ENCODE peak calls at places on chromosomes 5 and 9, in six cellular contexts. R is kidney, M is uterus, F is upper lobe of left lung, Y is tibial nerve, K is cardiac fibroblast. H is an unnamed sample.

GRCh38 chr9:99114846-99115500 is 10.1 kb downstream of the TGFBR1 start:
- DNase-seq in R (no peak), F (no peak), K (no peak), Y (no peak), M (no peak), H (no peak)

GRCh38 chr9:129100383-129101169 is 10.0 kb downstream of the CRAT start:
- DNase-seq in K (no peak), R (no peak), Y (no peak), M (no peak), F (no peak), H (no peak)

GRCh38 chr5:53373420-53374188 is 106.8 kb upstream of the FST start:
- DNase-seq in Y (no peak), M (no peak), F (no peak), K (peak), R (no peak), H (no peak)

GRCh38 chr9:27276182-27277030 is 20.5 kb downstream of the EQTN start:
- DNase-seq in R (no peak), K (peak), M (peak), F (no peak), Y (no peak), H (peak)

GRCh38 chr5:2147504-2148311 is 265.0 kb upstream of the IRX4 start:
- DNase-seq in R (no peak), Y (no peak), K (no peak), F (no peak), M (no peak), H (no peak)

GRCh38 chr5:77145666-77146065 is 58.6 kb upstream of the ZBED3 start:
- DNase-seq in M (no peak), K (peak), Y (no peak), R (no peak), F (no peak), H (peak)

GRCh38 chr5:176994460-176995121 is 12.0 kb downstream of the UIMC1 start:
- DNase-seq in R (no peak), K (peak), M (no peak), F (peak), Y (no peak), H (no peak)

GRCh38 chr9:113150670-113151591 is at the start of gene SLC31A2:
- DNase-seq in R (peak), F (peak), K (peak), M (peak), Y (peak), H (peak)

GRCh38 chr5:37111426-37112382 is 137.5 kb downstream of the CPLANE1 start:
- DNase-seq in F (peak), Y (no peak), K (no peak), R (no peak), M (no peak), H (no peak)

GRCh38 chr5:122263352-122264030 is 48.5 kb upstream of the SNCAIP start:
- DNase-seq in K (peak), R (no peak), F (no peak), M (no peak), Y (no peak), H (no peak)

GRCh38 chr5:15834596-15835245 is 334.7 kb downstream of the FBXL7 start:
- DNase-seq in R (no peak), M (no peak), Y (no peak), K (peak), F (no peak), H (peak)

GRCh38 chr9:112061152-112061740 is 113.9 kb downstream of the SUSD1 start:
- DNase-seq in K (peak), R (peak), F (peak), M (peak), Y (no peak), H (peak)

GRCh38 chr9:105993921-105994715 is 299.8 kb downstream of the TMEM38B start:
- DNase-seq in F (no peak), R (no peak), K (no peak), Y (no peak), M (no peak), H (no peak)

GRCh38 chr5:122649080-122649479 is 125.8 kb upstream of the SNX2 start:
- DNase-seq in M (no peak), R (no peak), Y (no peak), K (no peak), F (no peak), H (no peak)

GRCh38 chr5:38478166-38478565 is 78.3 kb downstream of the LIFR start:
- DNase-seq in F (no peak), Y (no peak), M (no peak), K (no peak), R (no peak), H (no peak)

GRCh38 chr5:112210430-112211005 is 208.6 kb downstream of the EPB41L4A start:
- DNase-seq in M (no peak), K (peak), F (peak), R (no peak), Y (no peak), H (peak)

GRCh38 chr9:133113163-133113927 is 7.7 kb downstream of the RALGDS start:
- DNase-seq in Y (no peak), F (peak), K (no peak), M (peak), R (peak), H (no peak)

GRCh38 chr5:95284512-95285405 is at the start of gene MCTP1:
- DNase-seq in Y (no peak), K (peak), M (no peak), F (peak), R (peak), H (no peak)

GRCh38 chr9:108386859-108387384 is 468.9 kb downstream of the ACTL7B start:
- DNase-seq in K (peak), Y (no peak), R (no peak), F (no peak), M (no peak), H (peak)

GRCh38 chr9:108953983-108954574 is 19.9 kb downstream of the ABITRAM start:
- DNase-seq in R (no peak), M (no peak), Y (no peak), F (no peak), K (peak), H (peak)

GRCh38 chr9:121684381-121685145 is 33.1 kb downstream of the DAB2IP start:
- DNase-seq in Y (no peak), M (peak), K (peak), F (no peak), R (peak), H (no peak)

GRCh38 chr5:12672141-12672540 is 767.9 kb upstream of the CTNND2 start:
- DNase-seq in M (no peak), K (no peak), Y (no peak), R (no peak), F (no peak), H (no peak)

GRCh38 chr9:130480673-130481072 is 35.9 kb downstream of the ASS1 start:
- DNase-seq in R (peak), K (no peak), Y (no peak), F (no peak), M (no peak), H (no peak)

DNA sequence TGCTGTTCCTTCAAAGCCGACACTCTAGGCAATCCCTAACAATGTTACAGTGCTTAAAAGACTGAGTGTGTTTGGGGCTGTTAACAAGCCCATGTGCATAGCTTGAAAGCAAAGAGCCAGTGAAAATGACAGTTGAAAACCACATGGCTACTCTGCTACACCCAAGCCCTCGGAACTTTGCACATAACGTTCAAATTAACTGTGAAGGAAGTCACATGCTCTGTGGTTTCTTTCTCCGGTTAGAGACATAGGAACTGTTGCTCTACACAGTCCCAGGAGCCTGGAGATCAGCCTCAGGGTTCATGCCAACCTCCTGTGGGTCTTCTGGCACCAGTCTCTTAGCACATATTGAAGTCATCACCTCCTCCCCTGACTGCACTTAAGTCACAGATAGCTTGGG is 51.1 kb downstream of the C9orf152 start:
- DNase-seq in M (no peak), K (peak), R (no peak), F (no peak), Y (no peak), H (peak)
- H3K4me3 ChIP-seq in M (no peak), K (no peak), R (no peak), F (no peak), Y (no peak), H (no peak)

DNA sequence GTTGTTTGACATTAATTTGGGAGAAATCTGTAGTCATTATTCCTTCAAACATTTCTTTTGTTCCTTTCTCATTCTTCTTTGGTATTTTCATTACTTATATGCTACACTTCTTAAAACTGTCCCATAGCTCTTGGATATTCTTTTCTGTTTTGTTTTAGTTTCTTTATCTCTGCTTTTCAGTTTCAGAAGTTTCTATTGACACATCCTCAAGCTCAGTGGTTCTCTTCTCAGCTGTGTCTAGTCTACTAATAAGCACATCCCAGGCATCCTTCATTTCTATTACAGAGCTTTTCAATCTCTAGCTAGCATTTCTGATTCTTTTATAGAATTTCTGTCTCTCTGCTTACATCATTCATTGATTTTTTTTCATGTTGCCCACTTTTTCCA is 148.4 kb upstream of the CHD1 start:
- DNase-seq in K (no peak), F (no peak), Y (no peak), R (no peak), M (no peak), H (no peak)
- TF ChIP-seq CTCF in K (no peak), F (no peak), Y (no peak), R (no peak), M (no peak), H (no peak)

DNA sequence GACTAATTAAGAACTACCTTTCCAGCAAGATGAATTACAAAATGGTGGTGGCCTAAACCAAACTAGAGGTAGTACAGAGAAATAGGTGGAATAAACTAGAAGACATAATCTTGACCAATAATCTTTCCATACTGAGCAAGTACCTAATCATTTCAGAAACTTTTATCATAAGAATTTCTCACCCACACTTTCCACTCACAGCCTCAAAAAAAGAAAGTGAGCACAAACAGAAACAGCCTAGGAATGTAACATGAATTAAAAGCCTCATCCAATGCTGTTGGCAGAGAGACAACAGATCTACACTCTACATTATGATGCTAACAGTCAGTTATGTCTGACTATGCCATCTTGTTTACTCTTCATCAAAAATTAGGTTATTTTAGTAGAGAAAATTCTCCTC is 1.3 kb downstream of the RNF38 start:
- DNase-seq in Y (no peak), F (no peak), K (peak), R (no peak), M (no peak), H (no peak)
- H3K4me3 ChIP-seq in Y (no peak), F (no peak), K (no peak), R (no peak), M (no peak), H (peak)

DNA sequence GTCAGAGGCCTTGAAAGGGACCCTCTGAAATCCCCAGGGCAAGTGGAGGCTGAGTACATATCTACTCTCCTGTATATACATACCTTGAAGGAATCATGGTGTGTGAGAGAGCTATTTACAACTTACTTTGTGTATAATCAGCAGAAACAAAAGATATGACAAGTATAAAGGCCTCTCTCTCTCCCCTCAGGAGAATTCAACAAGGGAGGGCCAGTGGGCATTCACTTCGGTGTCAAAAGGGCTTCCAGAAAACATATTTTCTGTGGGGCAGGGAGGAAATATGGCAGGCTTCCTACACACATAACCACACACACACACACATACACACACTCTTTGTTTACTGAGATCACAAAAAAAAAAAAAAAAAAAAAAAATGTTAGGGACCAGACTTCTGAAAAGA is 181.7 kb downstream of the BNC2 start:
- DNase-seq in K (no peak), M (no peak), Y (no peak), F (no peak), R (no peak), H (no peak)
- TF ChIP-seq CTCF in K (no peak), M (no peak), Y (no peak), F (no peak), R (no peak), H (no peak)

DNA sequence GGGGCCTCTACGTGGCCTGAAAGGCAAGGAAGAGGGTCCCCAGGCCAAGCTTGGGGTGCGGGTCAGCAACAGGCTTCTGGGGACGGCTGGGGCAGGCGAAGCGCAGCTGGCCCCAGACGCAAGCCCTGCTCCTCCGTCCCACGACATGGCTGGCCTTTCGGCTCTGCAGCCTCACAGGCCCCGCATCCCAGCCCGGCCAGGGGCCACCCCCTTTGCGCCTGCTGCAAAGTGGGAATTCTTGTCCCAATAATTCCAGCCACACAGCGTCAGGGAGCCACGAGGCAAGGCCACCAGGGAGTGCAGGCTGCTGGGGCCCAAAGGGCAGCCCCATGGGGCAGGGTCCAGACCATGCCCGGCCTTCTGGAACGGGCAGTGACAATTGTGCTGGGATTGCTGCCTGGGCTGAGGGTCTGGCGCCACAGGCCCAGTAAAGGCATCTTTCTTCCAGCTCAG is 1.1 kb upstream of the ENTPD2 start:
- DNase-seq in K (no peak), M (no peak), R (no peak), F (no peak), Y (no peak), H (no peak)
- H3K4me3 ChIP-seq in K (no peak), M (no peak), R (peak), F (no peak), Y (no peak), H (no peak)

GRCh38 chr9:116964258-116964657 is 277.2 kb downstream of the TRIM32 start:
- DNase-seq in M (no peak), R (no peak), F (no peak), Y (no peak), K (no peak), H (no peak)

DNA sequence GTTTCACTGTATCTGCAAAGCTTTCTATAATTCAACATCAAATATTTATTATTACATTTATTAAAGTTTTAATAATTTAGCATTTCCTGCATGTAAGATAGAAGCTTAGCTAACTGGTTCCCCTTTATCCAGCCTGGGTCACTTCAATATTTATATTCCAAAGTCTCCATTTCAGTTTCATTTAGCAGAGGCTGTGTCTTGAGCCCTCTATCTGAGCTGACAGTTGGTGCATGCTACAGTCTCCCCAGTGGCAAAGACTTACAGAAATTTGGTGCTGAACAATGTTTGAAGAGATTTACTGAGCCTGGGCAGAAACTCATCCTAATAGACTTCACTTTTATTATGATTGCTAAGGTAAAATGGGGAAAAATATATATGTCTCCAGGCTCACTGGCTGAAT is 279.1 kb downstream of the TRIM32 start:
- DNase-seq in K (no peak), F (no peak), R (no peak), Y (no peak), M (no peak), H (no peak)
- TF ChIP-seq CTCF in K (no peak), F (no peak), R (no peak), Y (no peak), M (no peak), H (no peak)

GRCh38 chr9:15149450-15149849 is 157.6 kb downstream of the TTC39B start:
- DNase-seq in Y (no peak), F (no peak), M (no peak), K (peak), R (no peak), H (no peak)
- H3K4me3 ChIP-seq in Y (no peak), F (no peak), M (no peak), K (no peak), R (no peak), H (no peak)

DNA sequence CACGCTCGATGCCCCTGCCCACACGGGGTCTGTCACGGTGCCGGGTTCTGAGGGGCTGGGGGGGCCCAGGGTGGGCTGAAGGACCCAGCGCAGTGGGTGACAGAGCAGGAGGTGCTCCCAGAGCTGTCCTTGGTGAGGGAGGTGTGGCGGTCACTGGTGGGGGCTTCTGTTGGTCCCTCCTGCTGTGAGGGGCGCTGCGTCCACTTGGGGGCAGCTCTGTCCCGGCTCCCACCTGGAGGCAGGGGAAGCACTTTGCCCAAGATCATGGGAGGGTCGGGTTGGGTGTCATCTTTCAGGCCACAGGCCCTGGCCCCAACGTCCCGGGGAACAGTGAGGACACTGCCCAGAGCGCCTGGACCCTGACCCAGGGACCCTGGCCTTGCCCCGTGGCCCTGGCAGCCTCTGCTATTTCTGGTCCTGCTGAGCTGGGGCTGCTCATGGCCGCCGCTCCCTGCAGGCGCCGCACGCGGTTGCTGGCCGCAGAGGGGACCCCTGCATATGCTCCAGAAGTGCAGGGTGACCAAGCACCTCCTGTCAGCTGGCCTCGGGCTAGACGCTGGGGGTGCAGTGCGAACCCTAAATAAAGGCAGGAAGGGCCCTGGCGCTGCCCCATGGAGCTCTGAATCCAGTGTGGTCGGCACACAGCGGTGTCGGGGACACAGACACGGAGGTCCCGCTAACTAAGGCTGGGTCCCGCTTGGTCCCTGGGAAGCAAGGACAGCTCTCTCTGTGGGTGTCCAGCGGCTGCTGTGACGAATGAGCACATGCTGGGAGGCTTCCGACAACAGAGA is 11.6 kb upstream of the RNU6ATAC start:
- DNase-seq in K (no peak), Y (no peak), F (no peak), M (peak), R (peak), H (no peak)
- TF ChIP-seq CTCF in K (peak), Y (no peak), F (no peak), M (peak), R (peak), H (peak)

DNA sequence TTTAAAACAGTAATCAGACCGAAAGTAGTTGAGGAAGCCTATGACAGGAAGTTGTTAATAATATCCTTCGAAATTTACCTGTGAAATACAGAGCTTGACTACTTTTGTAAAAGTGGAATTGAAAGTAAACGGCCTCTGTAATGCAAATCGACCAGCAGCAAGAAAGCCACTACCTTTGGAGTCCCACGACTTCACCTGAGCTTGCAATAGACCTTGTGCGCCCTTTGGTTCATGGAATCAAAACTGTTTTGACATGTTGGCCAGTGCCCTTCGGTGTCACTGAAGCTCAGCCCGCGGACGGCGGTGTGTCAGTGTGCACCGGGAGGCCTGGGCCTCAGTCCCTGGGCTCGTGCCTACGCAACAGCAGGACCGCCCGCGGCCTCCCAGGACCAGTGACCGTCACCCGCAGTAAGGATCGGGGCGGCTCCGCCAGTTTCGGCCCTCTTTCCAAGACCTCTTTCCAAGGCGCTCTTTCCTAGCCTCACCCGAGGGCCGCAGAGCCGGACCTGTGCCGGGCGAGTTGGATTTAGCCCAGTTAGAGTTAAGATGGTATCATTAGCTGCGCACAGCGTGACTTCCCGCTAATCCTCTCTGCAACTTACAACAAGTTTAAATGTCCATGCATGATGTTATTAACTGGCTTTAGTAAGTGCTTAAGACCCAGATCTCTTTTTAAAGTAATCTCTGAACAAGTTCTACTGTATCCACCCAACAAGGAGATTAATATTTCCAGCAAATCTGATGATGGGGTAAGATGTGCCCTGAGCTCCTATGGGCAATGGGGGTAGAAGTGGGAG is 223.3 kb downstream of the MEF2C start:
- DNase-seq in R (peak), F (no peak), M (no peak), K (no peak), Y (no peak), H (no peak)
- H3K4me3 ChIP-seq in R (no peak), F (no peak), M (no peak), K (no peak), Y (no peak), H (no peak)